ENCODE peak calls at places on chromosomes 4 and X, in seven cellular contexts. One of them, this sample, is unnamed.

GRCh38 chr4:7756071-7756470 is 183.6 kb downstream of the AFAP1 start:
- DNase-seq in mucosa of descending colon: no peak
- DNase-seq in neuronal stem cell: no peak
- DNase-seq in MG63: no peak
- DNase-seq in left ventricle myocardium inferior: no peak
- DNase-seq in K562: no peak
- DNase-seq in GM23248: no peak
- DNase-seq in this sample: no peak

GRCh38 chr4:68250151-68250930 is 4.8 kb upstream of the TMPRSS11B start:
- DNase-seq in mucosa of descending colon: no peak
- DNase-seq in neuronal stem cell: no peak
- DNase-seq in MG63: no peak
- DNase-seq in left ventricle myocardium inferior: no peak
- DNase-seq in K562: no peak
- DNase-seq in GM23248: no peak
- DNase-seq in this sample: no peak

GRCh38 chr4:182876006-182876405 is 41.2 kb downstream of the DCTD start:
- DNase-seq in mucosa of descending colon: no peak
- DNase-seq in neuronal stem cell: no peak
- DNase-seq in MG63: no peak
- DNase-seq in left ventricle myocardium inferior: no peak
- DNase-seq in K562: no peak
- DNase-seq in GM23248: no peak
- DNase-seq in this sample: no peak

GRCh38 chr4:73844352-73844751 is 7.9 kb downstream of the CXCL6 start:
- DNase-seq in mucosa of descending colon: no peak
- DNase-seq in neuronal stem cell: no peak
- DNase-seq in MG63: no peak
- DNase-seq in left ventricle myocardium inferior: no peak
- DNase-seq in K562: no peak
- DNase-seq in GM23248: peak; percentile 85
- DNase-seq in this sample: no peak

GRCh38 chrX:2928127-2928582 is 984 bp downstream of the ARSD start:
- DNase-seq in mucosa of descending colon: peak; percentile 71
- DNase-seq in neuronal stem cell: no peak
- DNase-seq in MG63: no peak
- DNase-seq in left ventricle myocardium inferior: peak; percentile 53
- DNase-seq in K562: no peak
- DNase-seq in GM23248: peak; percentile 38
- DNase-seq in this sample: no peak

GRCh38 chr4:118417325-118417724 is 64.5 kb upstream of the PRSS12 start:
- DNase-seq in mucosa of descending colon: no peak
- DNase-seq in neuronal stem cell: no peak
- DNase-seq in MG63: peak; percentile 3
- DNase-seq in left ventricle myocardium inferior: no peak
- DNase-seq in K562: no peak
- DNase-seq in GM23248: peak; percentile 70
- DNase-seq in this sample: no peak

GRCh38 chr4:1571986-1572385 is 112.1 kb downstream of the FAM53A start:
- DNase-seq in mucosa of descending colon: peak; percentile 25
- DNase-seq in neuronal stem cell: no peak
- DNase-seq in MG63: no peak
- DNase-seq in left ventricle myocardium inferior: no peak
- DNase-seq in K562: no peak
- DNase-seq in GM23248: no peak
- DNase-seq in this sample: no peak

GRCh38 chrX:130799393-130799792 is 103.6 kb downstream of the ENOX2 start:
- DNase-seq in mucosa of descending colon: no peak
- DNase-seq in neuronal stem cell: no peak
- DNase-seq in MG63: no peak
- DNase-seq in left ventricle myocardium inferior: no peak
- DNase-seq in K562: no peak
- DNase-seq in GM23248: peak; percentile 49
- DNase-seq in this sample: no peak

GRCh38 chr4:104205116-104205515 is 289.6 kb downstream of the CXXC4 start:
- DNase-seq in mucosa of descending colon: no peak
- DNase-seq in neuronal stem cell: no peak
- DNase-seq in MG63: no peak
- DNase-seq in left ventricle myocardium inferior: no peak
- DNase-seq in K562: no peak
- DNase-seq in GM23248: no peak
- DNase-seq in this sample: no peak

GRCh38 chrX:40563784-40564183 is 17.0 kb upstream of the ATP6AP2 start:
- DNase-seq in mucosa of descending colon: no peak
- DNase-seq in neuronal stem cell: no peak
- DNase-seq in MG63: no peak
- DNase-seq in left ventricle myocardium inferior: no peak
- DNase-seq in K562: no peak
- DNase-seq in GM23248: no peak
- DNase-seq in this sample: no peak

GRCh38 chr4:185998791-185999190 is 70.2 kb upstream of the TLR3 start:
- DNase-seq in mucosa of descending colon: no peak
- DNase-seq in neuronal stem cell: no peak
- DNase-seq in MG63: no peak
- DNase-seq in left ventricle myocardium inferior: no peak
- DNase-seq in K562: no peak
- DNase-seq in GM23248: no peak
- DNase-seq in this sample: no peak

GRCh38 chrX:118350715-118351114 is 4.8 kb downstream of the WDR44 start:
- DNase-seq in mucosa of descending colon: no peak
- DNase-seq in neuronal stem cell: no peak
- DNase-seq in MG63: no peak
- DNase-seq in left ventricle myocardium inferior: no peak
- DNase-seq in K562: no peak
- DNase-seq in GM23248: no peak
- DNase-seq in this sample: no peak

GRCh38 chr4:171644430-171645057 is 168.7 kb upstream of the GALNTL6 start:
- DNase-seq in mucosa of descending colon: no peak
- DNase-seq in neuronal stem cell: no peak
- DNase-seq in MG63: no peak
- DNase-seq in left ventricle myocardium inferior: no peak
- DNase-seq in K562: no peak
- DNase-seq in GM23248: no peak
- DNase-seq in this sample: no peak

GRCh38 chr4:186304216-186304615 is 38.2 kb downstream of the F11 start:
- DNase-seq in mucosa of descending colon: no peak
- DNase-seq in neuronal stem cell: no peak
- DNase-seq in MG63: no peak
- DNase-seq in left ventricle myocardium inferior: no peak
- DNase-seq in K562: no peak
- DNase-seq in GM23248: no peak
- DNase-seq in this sample: no peak

GRCh38 chr4:73335717-73336116 is 68.4 kb upstream of the ALB start:
- DNase-seq in mucosa of descending colon: no peak
- DNase-seq in neuronal stem cell: no peak
- DNase-seq in MG63: no peak
- DNase-seq in left ventricle myocardium inferior: no peak
- DNase-seq in K562: no peak
- DNase-seq in GM23248: no peak
- DNase-seq in this sample: no peak

GRCh38 chr4:106690487-106690886 is 321.9 kb upstream of the GIMD1 start:
- DNase-seq in mucosa of descending colon: no peak
- DNase-seq in neuronal stem cell: no peak
- DNase-seq in MG63: peak; percentile 0
- DNase-seq in left ventricle myocardium inferior: no peak
- DNase-seq in K562: no peak
- DNase-seq in GM23248: peak; percentile 76
- DNase-seq in this sample: no peak

GRCh38 chrX:40152706-40153334 is 55.1 kb upstream of the BCOR start:
- DNase-seq in mucosa of descending colon: peak; percentile 67
- DNase-seq in neuronal stem cell: no peak
- DNase-seq in MG63: peak; percentile 72
- DNase-seq in left ventricle myocardium inferior: peak; percentile 53
- DNase-seq in K562: no peak
- DNase-seq in GM23248: peak; percentile 62
- DNase-seq in this sample: no peak

GRCh38 chrX:68440940-68441339 is 7.6 kb upstream of the OPHN1 start:
- DNase-seq in mucosa of descending colon: peak; percentile 22
- DNase-seq in neuronal stem cell: no peak
- DNase-seq in MG63: peak; percentile 67
- DNase-seq in left ventricle myocardium inferior: peak; percentile 56
- DNase-seq in K562: no peak
- DNase-seq in GM23248: peak; percentile 42
- DNase-seq in this sample: no peak

GRCh38 chrX:139881130-139881529 is 51.7 kb downstream of the ATP11C start:
- DNase-seq in mucosa of descending colon: no peak
- DNase-seq in neuronal stem cell: no peak
- DNase-seq in MG63: no peak
- DNase-seq in left ventricle myocardium inferior: no peak
- DNase-seq in K562: no peak
- DNase-seq in GM23248: peak; percentile 64
- DNase-seq in this sample: no peak

GRCh38 chr4:144579411-144580020 is 66.4 kb upstream of the HHIP start:
- DNase-seq in mucosa of descending colon: no peak
- DNase-seq in neuronal stem cell: no peak
- DNase-seq in MG63: no peak
- DNase-seq in left ventricle myocardium inferior: no peak
- DNase-seq in K562: no peak
- DNase-seq in GM23248: peak; percentile 58
- DNase-seq in this sample: no peak

GRCh38 chr4:47330856-47331255 is 132.6 kb downstream of the COMMD8 start:
- DNase-seq in mucosa of descending colon: no peak
- DNase-seq in neuronal stem cell: no peak
- DNase-seq in MG63: no peak
- DNase-seq in left ventricle myocardium inferior: no peak
- DNase-seq in K562: no peak
- DNase-seq in GM23248: no peak
- DNase-seq in this sample: no peak

GRCh38 chrX:15680401-15680800 is 15.8 kb upstream of the CLTRN start:
- DNase-seq in mucosa of descending colon: no peak
- DNase-seq in neuronal stem cell: no peak
- DNase-seq in MG63: no peak
- DNase-seq in left ventricle myocardium inferior: no peak
- DNase-seq in K562: peak; percentile 28
- DNase-seq in GM23248: peak; percentile 21
- DNase-seq in this sample: no peak

GRCh38 chr4:45294464-45294863 is 568.1 kb upstream of the GNPDA2 start:
- DNase-seq in mucosa of descending colon: no peak
- DNase-seq in neuronal stem cell: no peak
- DNase-seq in MG63: no peak
- DNase-seq in left ventricle myocardium inferior: no peak
- DNase-seq in K562: no peak
- DNase-seq in GM23248: no peak
- DNase-seq in this sample: no peak

GRCh38 chrX:25555521-25555920 is 539.8 kb upstream of the ARX start:
- DNase-seq in mucosa of descending colon: no peak
- DNase-seq in neuronal stem cell: no peak
- DNase-seq in MG63: no peak
- DNase-seq in left ventricle myocardium inferior: no peak
- DNase-seq in K562: no peak
- DNase-seq in GM23248: no peak
- DNase-seq in this sample: no peak

GRCh38 chr4:106021737-106022410 is 126.6 kb downstream of the NPNT start:
- DNase-seq in mucosa of descending colon: no peak
- DNase-seq in neuronal stem cell: no peak
- DNase-seq in MG63: no peak
- DNase-seq in left ventricle myocardium inferior: no peak
- DNase-seq in K562: no peak
- DNase-seq in GM23248: no peak
- DNase-seq in this sample: no peak

GRCh38 chr4:13539047-13539720 is 5.1 kb downstream of the NKX3-2 start:
- DNase-seq in mucosa of descending colon: no peak
- DNase-seq in neuronal stem cell: no peak
- DNase-seq in MG63: no peak
- DNase-seq in left ventricle myocardium inferior: no peak
- DNase-seq in K562: peak; percentile 4
- DNase-seq in GM23248: peak; percentile 45
- DNase-seq in this sample: no peak

GRCh38 chr4:13541176-13541604 is 3.1 kb downstream of the NKX3-2 start:
- DNase-seq in mucosa of descending colon: no peak
- DNase-seq in neuronal stem cell: no peak
- DNase-seq in MG63: no peak
- DNase-seq in left ventricle myocardium inferior: no peak
- DNase-seq in K562: no peak
- DNase-seq in GM23248: no peak
- DNase-seq in this sample: no peak

GRCh38 chr4:13539721-13540445 is 4.4 kb downstream of the NKX3-2 start:
- DNase-seq in mucosa of descending colon: no peak
- DNase-seq in neuronal stem cell: no peak
- DNase-seq in MG63: no peak
- DNase-seq in left ventricle myocardium inferior: no peak
- DNase-seq in K562: peak; percentile 4
- DNase-seq in GM23248: no peak
- DNase-seq in this sample: no peak

GRCh38 chr4:13541720-13542576 is 2.4 kb downstream of the NKX3-2 start:
- DNase-seq in mucosa of descending colon: peak; percentile 76
- DNase-seq in neuronal stem cell: no peak
- DNase-seq in MG63: no peak
- DNase-seq in left ventricle myocardium inferior: no peak
- DNase-seq in K562: no peak
- DNase-seq in GM23248: no peak
- DNase-seq in this sample: no peak

GRCh38 chr4:13540446-13541175 is 3.7 kb downstream of the NKX3-2 start:
- DNase-seq in mucosa of descending colon: no peak
- DNase-seq in neuronal stem cell: no peak
- DNase-seq in MG63: no peak
- DNase-seq in left ventricle myocardium inferior: no peak
- DNase-seq in K562: no peak
- DNase-seq in GM23248: no peak
- DNase-seq in this sample: no peak
- H3K9me3 ChIP-seq in mucosa of descending colon: no peaks in the 10 kb centered on the region
- H3K9me3 ChIP-seq in neuronal stem cell: peaks cover 53% of the 10 kb centered on the region
- H3K9me3 ChIP-seq in MG63: no peaks in the 10 kb centered on the region
- H3K9me3 ChIP-seq in left ventricle myocardium inferior: no peaks in the 10 kb centered on the region
- H3K9me3 ChIP-seq in K562: peaks cover 1% of the 10 kb centered on the region
- H3K9me3 ChIP-seq in GM23248: no peaks in the 10 kb centered on the region
- H3K9me3 ChIP-seq in this sample: peaks cover 10% of the 10 kb centered on the region

DNA sequence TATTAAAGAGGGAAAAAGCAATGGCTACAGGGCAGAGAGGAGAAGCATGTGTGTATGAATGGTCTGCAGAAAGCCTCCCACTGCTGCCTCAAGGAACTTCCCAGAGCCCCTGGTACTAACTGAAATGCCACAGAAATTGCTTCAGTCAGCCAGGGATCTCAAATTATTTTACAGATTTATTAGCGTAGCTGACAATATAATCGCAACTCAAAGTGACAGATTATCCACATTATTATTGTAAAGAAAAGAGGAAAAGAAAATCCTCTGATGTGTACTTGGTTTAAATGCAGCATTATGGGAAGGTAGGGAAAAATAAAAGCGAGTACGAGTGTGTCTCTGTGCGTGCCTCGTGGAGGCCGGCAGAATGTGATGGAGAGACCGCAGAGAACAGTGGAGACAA is 202.7 kb downstream of the DCLK2 start:
- DNase-seq in mucosa of descending colon: no peak
- DNase-seq in neuronal stem cell: no peak
- DNase-seq in MG63: no peak
- DNase-seq in left ventricle myocardium inferior: no peak
- DNase-seq in K562: no peak
- DNase-seq in GM23248: no peak
- DNase-seq in this sample: no peak
- H3K9me3 ChIP-seq in mucosa of descending colon: peaks cover 3% of the 10 kb centered on the region
- H3K9me3 ChIP-seq in neuronal stem cell: no peaks in the 10 kb centered on the region
- H3K9me3 ChIP-seq in MG63: peaks cover 5% of the 10 kb centered on the region
- H3K9me3 ChIP-seq in left ventricle myocardium inferior: peaks cover 23% of the 10 kb centered on the region
- H3K9me3 ChIP-seq in K562: no peaks in the 10 kb centered on the region
- H3K9me3 ChIP-seq in GM23248: no peaks in the 10 kb centered on the region
- H3K9me3 ChIP-seq in this sample: no peaks in the 10 kb centered on the region

GRCh38 chrX:47202877-47203276 is 9.2 kb downstream of the UBA1 start:
- DNase-seq in mucosa of descending colon: no peak
- DNase-seq in neuronal stem cell: no peak
- DNase-seq in MG63: no peak
- DNase-seq in left ventricle myocardium inferior: no peak
- DNase-seq in K562: no peak
- DNase-seq in GM23248: no peak
- DNase-seq in this sample: no peak
- H3K9me3 ChIP-seq in mucosa of descending colon: no peaks in the 10 kb centered on the region
- H3K9me3 ChIP-seq in neuronal stem cell: no peaks in the 10 kb centered on the region
- H3K9me3 ChIP-seq in MG63: no peaks in the 10 kb centered on the region
- H3K9me3 ChIP-seq in left ventricle myocardium inferior: no peaks in the 10 kb centered on the region
- H3K9me3 ChIP-seq in K562: no peaks in the 10 kb centered on the region
- H3K9me3 ChIP-seq in GM23248: no peaks in the 10 kb centered on the region
- H3K9me3 ChIP-seq in this sample: no peaks in the 10 kb centered on the region

GRCh38 chr4:123936615-123937014 is 540.0 kb downstream of the SPRY1 start:
- DNase-seq in mucosa of descending colon: no peak
- DNase-seq in neuronal stem cell: no peak
- DNase-seq in MG63: no peak
- DNase-seq in left ventricle myocardium inferior: no peak
- DNase-seq in K562: no peak
- DNase-seq in GM23248: no peak
- DNase-seq in this sample: no peak
- H3K9me3 ChIP-seq in mucosa of descending colon: no peaks in the 10 kb centered on the region
- H3K9me3 ChIP-seq in neuronal stem cell: peaks cover 5% of the 10 kb centered on the region
- H3K9me3 ChIP-seq in MG63: no peaks in the 10 kb centered on the region
- H3K9me3 ChIP-seq in left ventricle myocardium inferior: no peaks in the 10 kb centered on the region
- H3K9me3 ChIP-seq in K562: no peaks in the 10 kb centered on the region
- H3K9me3 ChIP-seq in GM23248: no peaks in the 10 kb centered on the region
- H3K9me3 ChIP-seq in this sample: no peaks in the 10 kb centered on the region